ENCODE peak calls at places on chromosome 20, in four cellular contexts. R, A, X and D are unnamed samples.
A peak's percentile ranks its signal among the peaks of the same experiment; 100 is the strongest.

GRCh38 chr20:52312131-52312729 is 120.7 kb upstream of the ZFP64 start:
- DNase-seq in R (peak; percentile 6), A (peak; percentile 60), X (no peak), D (no peak)

GRCh38 chr20:48041078-48041780 is 255.9 kb upstream of the SULF2 start:
- DNase-seq in R (peak; percentile 13), A (peak; percentile 56), X (no peak), D (no peak)

GRCh38 chr20:19764207-19764606 is 6.1 kb downstream of the RIN2 start:
- DNase-seq in R (no peak), A (no peak), X (no peak), D (no peak)

GRCh38 chr20:31497838-31498540 is 16.3 kb upstream of the HM13 start:
- DNase-seq in R (no peak), A (no peak), X (no peak), D (no peak)

GRCh38 chr20:7094438-7094997 is 327.0 kb downstream of the BMP2 start:
- DNase-seq in R (peak; percentile 96), A (peak; percentile 16), X (no peak), D (no peak)

GRCh38 chr20:41110930-41111577 is 26.3 kb upstream of the PLCG1 start:
- DNase-seq in R (no peak), A (no peak), X (no peak), D (no peak)

GRCh38 chr20:18527836-18528235 is 20.1 kb downstream of the SEC23B start:
- DNase-seq in R (no peak), A (no peak), X (no peak), D (no peak)

GRCh38 chr20:18822832-18823231 is 9.2 kb downstream of the SCP2D1 start:
- DNase-seq in R (no peak), A (no peak), X (no peak), D (no peak)

GRCh38 chr20:64107736-64108457 is 532 bp upstream of the NPBWR2 start:
- DNase-seq in R (no peak), A (no peak), X (no peak), D (no peak)

GRCh38 chr20:63206878-63207277 is 9.1 kb downstream of the YTHDF1 start:
- DNase-seq in R (no peak), A (no peak), X (peak; percentile 25), D (no peak)

GRCh38 chr20:32206383-32207210 is 946 bp downstream of the PLAGL2 start:
- DNase-seq in R (no peak), A (no peak), X (no peak), D (no peak)

GRCh38 chr20:56957737-56958553 is 308.5 kb downstream of the BMP7 start:
- DNase-seq in R (peak; percentile 3), A (peak; percentile 19), X (no peak), D (no peak)

GRCh38 chr20:44643596-44644383 is 7.7 kb downstream of the ADA start:
- DNase-seq in R (no peak), A (no peak), X (no peak), D (no peak)

GRCh38 chr20:61304750-61305149 is 52.7 kb downstream of the CDH4 start:
- DNase-seq in R (no peak), A (no peak), X (no peak), D (no peak)

GRCh38 chr20:36311854-36312723 is 6.0 kb downstream of the DLGAP4 start:
- DNase-seq in R (no peak), A (no peak), X (no peak), D (no peak)

GRCh38 chr20:62201173-62202082 is 18.6 kb downstream of the MTG2 start:
- DNase-seq in R (no peak), A (peak; percentile 69), X (no peak), D (no peak)

GRCh38 chr20:37804584-37805566 is 98.1 kb upstream of the VSTM2L start:
- DNase-seq in R (no peak), A (no peak), X (peak; percentile 40), D (no peak)